ENCODE peak calls at places on chromosome 14, in eight cellular contexts. X is lower lobe of right lung; P is left lung; I is ovary; R is prostate gland; C is CD8-positive, alpha-beta T cell; J is heart right ventricle; N is pancreas. F is an unnamed sample. For H3K4me1, the result is how much of the 10 kb centered on the place peaks cover.

GRCh38 chr14:87334997-87335675 is 657.8 kb downstream of the GALC start:
- DNase-seq in X (no peak), P (no peak), I (no peak), R (no peak), C (no peak), J (no peak), N (no peak), F (no peak)

GRCh38 chr14:91164676-91165075 is 50.8 kb downstream of the DGLUCY start:
- DNase-seq in X (peak), P (peak), I (no peak), R (peak), C (no peak), J (peak), N (peak), F (no peak)

GRCh38 chr14:80955434-80955939 is at the start of gene TSHR:
- DNase-seq in X (peak), P (peak), I (no peak), R (no peak), C (peak), J (peak), N (no peak), F (no peak)

GRCh38 chr14:82394916-82395315 is 861.3 kb upstream of the SEL1L start:
- DNase-seq in X (no peak), P (no peak), I (no peak), R (peak), C (no peak), J (no peak), N (no peak), F (no peak)

GRCh38 chr14:79325071-79325470 is 886.2 kb downstream of the DIO2 start:
- DNase-seq in X (no peak), P (peak), I (no peak), R (no peak), C (no peak), J (no peak), N (no peak), F (no peak)

GRCh38 chr14:50417853-50418252 is 21.2 kb upstream of the CDKL1 start:
- DNase-seq in X (no peak), P (no peak), I (no peak), R (no peak), C (no peak), J (no peak), N (no peak), F (no peak)

GRCh38 chr14:23240661-23241060 is 2.9 kb downstream of the RNF212B start:
- DNase-seq in X (no peak), P (no peak), I (no peak), R (no peak), C (no peak), J (no peak), N (no peak), F (no peak)

GRCh38 chr14:51189600-51190376 is 50.3 kb upstream of the TMX1 start:
- DNase-seq in X (no peak), P (no peak), I (no peak), R (no peak), C (no peak), J (no peak), N (no peak), F (no peak)

GRCh38 chr14:34843011-34843554 is 32.1 kb downstream of the BAZ1A start:
- DNase-seq in X (no peak), P (no peak), I (no peak), R (peak), C (no peak), J (no peak), N (no peak), F (no peak)

GRCh38 chr14:93953263-93953662 is 23.1 kb downstream of the ASB2 start:
- DNase-seq in X (no peak), P (no peak), I (no peak), R (no peak), C (no peak), J (no peak), N (no peak), F (no peak)

GRCh38 chr14:98171654-98172053 is 1100.3 kb downstream of the BCL11B start:
- DNase-seq in X (no peak), P (no peak), I (no peak), R (no peak), C (peak), J (no peak), N (no peak), F (no peak)
- H3K4me1 ChIP-seq in X (under half), P (under half), I (under half), R (under half), C (half or more), J (under half), N (under half), F (under half)

GRCh38 chr14:95877633-95878032 is 1.0 kb downstream of the TUNAR start:
- DNase-seq in X (no peak), P (no peak), I (no peak), R (no peak), C (no peak), J (no peak), N (no peak), F (no peak)
- H3K4me3 ChIP-seq in X (no peak), P (no peak), I (no peak), R (no peak), C (no peak), J (no peak), N (no peak), F (no peak)

GRCh38 chr14:103422981-103423600 is 37.9 kb downstream of the MARK3 start:
- DNase-seq in X (no peak), P (no peak), I (no peak), R (no peak), C (no peak), J (no peak), N (no peak), F (no peak)
- TF ChIP-seq CTCF in X (no peak), P (no peak), I (no peak), R (no peak), C (no peak), J (no peak), N (no peak), F (no peak)

GRCh38 chr14:95313707-95314106 is 6.0 kb downstream of the CLMN start:
- DNase-seq in X (peak), P (peak), I (peak), R (peak), C (no peak), J (peak), N (peak), F (peak)
- H3K4me1 ChIP-seq in X (under half), P (half or more), I (under half), R (under half), C (under half), J (half or more), N (under half), F (under half)

DNA sequence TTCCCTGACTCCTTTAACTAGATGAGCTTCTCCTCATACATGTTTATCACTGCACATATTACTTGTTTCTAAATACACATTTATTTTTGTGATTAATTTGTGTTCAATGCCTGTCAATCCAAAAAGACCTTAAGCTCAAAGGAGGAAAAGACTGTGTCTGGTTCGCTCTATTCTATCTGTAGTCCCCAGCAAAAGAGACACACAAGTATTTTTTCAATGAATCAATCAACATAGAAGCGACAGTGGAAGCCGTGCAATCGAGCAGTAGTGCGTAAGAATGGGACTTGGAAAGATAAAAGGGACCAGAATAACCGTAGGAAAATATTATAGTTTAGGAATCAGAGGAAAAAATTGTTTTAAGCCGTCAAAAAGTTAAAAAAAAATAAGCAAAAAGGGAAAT is 951 bp downstream of the WDHD1 start:
- DNase-seq in X (no peak), P (no peak), I (no peak), R (no peak), C (no peak), J (no peak), N (no peak), F (no peak)
- H3K4me3 ChIP-seq in X (peak), P (peak), I (peak), R (no peak), C (peak), J (no peak), N (peak), F (peak)

DNA sequence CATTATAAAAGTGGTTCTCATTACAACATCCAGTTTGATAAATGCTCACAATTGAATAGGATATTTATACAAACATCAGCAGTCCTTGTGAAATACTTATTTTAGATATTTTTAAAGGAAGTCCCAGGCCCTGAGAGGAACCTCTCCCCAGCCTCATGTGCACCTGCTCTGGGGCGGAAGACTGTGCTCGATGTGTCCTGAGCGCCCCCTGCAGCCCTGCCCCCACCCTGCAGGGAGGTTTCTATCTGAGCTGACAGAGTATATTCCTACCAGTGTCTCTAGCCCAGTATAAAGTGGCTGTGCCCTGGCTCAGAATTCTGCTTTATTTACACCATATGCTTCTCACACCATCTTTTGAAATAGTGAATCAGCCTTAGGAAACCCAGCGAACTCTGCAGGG is 1349.1 kb downstream of the TMEM121 start:
- DNase-seq in X (no peak), P (no peak), I (peak), R (no peak), C (peak), J (no peak), N (peak), F (no peak)
- TF ChIP-seq CTCF in X (peak), P (peak), I (no peak), R (no peak), C (no peak), J (peak), N (no peak), F (no peak)